ENCODE peak calls at places on chromosomes 13 and 19, in nine cellular contexts. One of them, this sample, is unnamed.

GRCh38 chr19:19487077-19488040 is 28.0 kb downstream of the TSSK6 start:
- DNase-seq in choroid plexus epithelial cell: no peak
- DNase-seq in cardiac fibroblast: no peak
- DNase-seq in cardiac muscle cell: no peak
- DNase-seq in dorsolateral prefrontal cortex: no peak
- DNase-seq in AG04449: no peak
- DNase-seq in AG10803: no peak
- DNase-seq in brain microvascular endothelial cell: no peak
- DNase-seq in CD8-positive, alpha-beta T cell: no peak
- DNase-seq in this sample: no peak

GRCh38 chr19:1685046-1685445 is 32.6 kb upstream of the TCF3 start:
- DNase-seq in choroid plexus epithelial cell: no peak
- DNase-seq in cardiac fibroblast: no peak
- DNase-seq in cardiac muscle cell: no peak
- DNase-seq in dorsolateral prefrontal cortex: no peak
- DNase-seq in AG04449: no peak
- DNase-seq in AG10803: no peak
- DNase-seq in brain microvascular endothelial cell: no peak
- DNase-seq in CD8-positive, alpha-beta T cell: no peak
- DNase-seq in this sample: no peak

GRCh38 chr19:54138777-54139256 is 1.3 kb downstream of the CNOT3 start:
- DNase-seq in choroid plexus epithelial cell: no peak
- DNase-seq in cardiac fibroblast: no peak
- DNase-seq in cardiac muscle cell: no peak
- DNase-seq in dorsolateral prefrontal cortex: no peak
- DNase-seq in AG04449: no peak
- DNase-seq in AG10803: no peak
- DNase-seq in brain microvascular endothelial cell: no peak
- DNase-seq in CD8-positive, alpha-beta T cell: no peak
- DNase-seq in this sample: no peak

GRCh38 chr19:7989071-7989575 is 16.3 kb downstream of the ELAVL1 start:
- DNase-seq in choroid plexus epithelial cell: peak; percentile 33
- DNase-seq in cardiac fibroblast: peak; percentile 19
- DNase-seq in cardiac muscle cell: no peak
- DNase-seq in dorsolateral prefrontal cortex: no peak
- DNase-seq in AG04449: no peak
- DNase-seq in AG10803: no peak
- DNase-seq in brain microvascular endothelial cell: no peak
- DNase-seq in CD8-positive, alpha-beta T cell: no peak
- DNase-seq in this sample: no peak

GRCh38 chr19:43504426-43505185 is at the start of gene PHLDB3:
- DNase-seq in choroid plexus epithelial cell: no peak
- DNase-seq in cardiac fibroblast: no peak
- DNase-seq in cardiac muscle cell: peak; percentile 48
- DNase-seq in dorsolateral prefrontal cortex: no peak
- DNase-seq in AG04449: no peak
- DNase-seq in AG10803: peak; percentile 12
- DNase-seq in brain microvascular endothelial cell: no peak
- DNase-seq in CD8-positive, alpha-beta T cell: no peak
- DNase-seq in this sample: no peak

GRCh38 chr13:50916701-50917184 is 7.2 kb downstream of the RNASEH2B start:
- DNase-seq in choroid plexus epithelial cell: peak; percentile 13
- DNase-seq in cardiac fibroblast: no peak
- DNase-seq in cardiac muscle cell: no peak
- DNase-seq in dorsolateral prefrontal cortex: no peak
- DNase-seq in AG04449: no peak
- DNase-seq in AG10803: no peak
- DNase-seq in brain microvascular endothelial cell: no peak
- DNase-seq in CD8-positive, alpha-beta T cell: no peak
- DNase-seq in this sample: no peak

GRCh38 chr13:46288570-46289259 is 77.0 kb downstream of the LRRC63 start:
- DNase-seq in choroid plexus epithelial cell: peak; percentile 76
- DNase-seq in cardiac fibroblast: peak; percentile 64
- DNase-seq in cardiac muscle cell: peak; percentile 69
- DNase-seq in dorsolateral prefrontal cortex: no peak
- DNase-seq in AG04449: no peak
- DNase-seq in AG10803: peak; percentile 52
- DNase-seq in brain microvascular endothelial cell: peak; percentile 36
- DNase-seq in CD8-positive, alpha-beta T cell: no peak
- DNase-seq in this sample: peak; percentile 67

GRCh38 chr19:16896098-16896912 is 7.5 kb downstream of the F2RL3 start:
- DNase-seq in choroid plexus epithelial cell: no peak
- DNase-seq in cardiac fibroblast: no peak
- DNase-seq in cardiac muscle cell: peak; percentile 57
- DNase-seq in dorsolateral prefrontal cortex: no peak
- DNase-seq in AG04449: no peak
- DNase-seq in AG10803: no peak
- DNase-seq in brain microvascular endothelial cell: no peak
- DNase-seq in CD8-positive, alpha-beta T cell: no peak
- DNase-seq in this sample: no peak

GRCh38 chr13:80012281-80012680 is 328.6 kb downstream of the SPRY2 start:
- DNase-seq in choroid plexus epithelial cell: no peak
- DNase-seq in cardiac fibroblast: peak; percentile 31
- DNase-seq in cardiac muscle cell: no peak
- DNase-seq in dorsolateral prefrontal cortex: no peak
- DNase-seq in AG04449: no peak
- DNase-seq in AG10803: no peak
- DNase-seq in brain microvascular endothelial cell: no peak
- DNase-seq in CD8-positive, alpha-beta T cell: no peak
- DNase-seq in this sample: peak; percentile 55

GRCh38 chr19:57850553-57851017 is 926 bp downstream of the ZNF587 start:
- DNase-seq in choroid plexus epithelial cell: peak; percentile 54
- DNase-seq in cardiac fibroblast: peak; percentile 56
- DNase-seq in cardiac muscle cell: no peak
- DNase-seq in dorsolateral prefrontal cortex: no peak
- DNase-seq in AG04449: no peak
- DNase-seq in AG10803: peak; percentile 6
- DNase-seq in brain microvascular endothelial cell: peak; percentile 23
- DNase-seq in CD8-positive, alpha-beta T cell: no peak
- DNase-seq in this sample: peak; percentile 67

GRCh38 chr19:3073931-3074595 is 11.8 kb upstream of the TLE5 start:
- DNase-seq in choroid plexus epithelial cell: peak; percentile 40
- DNase-seq in cardiac fibroblast: peak; percentile 49
- DNase-seq in cardiac muscle cell: no peak
- DNase-seq in dorsolateral prefrontal cortex: no peak
- DNase-seq in AG04449: no peak
- DNase-seq in AG10803: peak; percentile 29
- DNase-seq in brain microvascular endothelial cell: no peak
- DNase-seq in CD8-positive, alpha-beta T cell: no peak
- DNase-seq in this sample: peak; percentile 30

GRCh38 chr19:18089726-18090125 is 3.0 kb upstream of the IL12RB1 start:
- DNase-seq in choroid plexus epithelial cell: no peak
- DNase-seq in cardiac fibroblast: no peak
- DNase-seq in cardiac muscle cell: no peak
- DNase-seq in dorsolateral prefrontal cortex: peak; percentile 88
- DNase-seq in AG04449: no peak
- DNase-seq in AG10803: no peak
- DNase-seq in brain microvascular endothelial cell: no peak
- DNase-seq in CD8-positive, alpha-beta T cell: no peak
- DNase-seq in this sample: no peak

GRCh38 chr13:44903596-44903995 is 85.7 kb downstream of the NUFIP1 start:
- DNase-seq in choroid plexus epithelial cell: peak; percentile 92
- DNase-seq in cardiac fibroblast: peak; percentile 90
- DNase-seq in cardiac muscle cell: no peak
- DNase-seq in dorsolateral prefrontal cortex: no peak
- DNase-seq in AG04449: no peak
- DNase-seq in AG10803: peak; percentile 98
- DNase-seq in brain microvascular endothelial cell: peak; percentile 76
- DNase-seq in CD8-positive, alpha-beta T cell: no peak
- DNase-seq in this sample: peak; percentile 96

GRCh38 chr13:39818953-39819352 is 163.5 kb downstream of the COG6 start:
- DNase-seq in choroid plexus epithelial cell: peak; percentile 98
- DNase-seq in cardiac fibroblast: peak; percentile 81
- DNase-seq in cardiac muscle cell: no peak
- DNase-seq in dorsolateral prefrontal cortex: no peak
- DNase-seq in AG04449: no peak
- DNase-seq in AG10803: no peak
- DNase-seq in brain microvascular endothelial cell: peak; percentile 91
- DNase-seq in CD8-positive, alpha-beta T cell: no peak
- DNase-seq in this sample: peak; percentile 82

GRCh38 chr19:30003862-30004261 is 61.8 kb downstream of the URI1 start:
- DNase-seq in choroid plexus epithelial cell: peak; percentile 20
- DNase-seq in cardiac fibroblast: no peak
- DNase-seq in cardiac muscle cell: no peak
- DNase-seq in dorsolateral prefrontal cortex: no peak
- DNase-seq in AG04449: no peak
- DNase-seq in AG10803: no peak
- DNase-seq in brain microvascular endothelial cell: no peak
- DNase-seq in CD8-positive, alpha-beta T cell: no peak
- DNase-seq in this sample: no peak

GRCh38 chr19:30842926-30843325 is 470.7 kb downstream of the ZNF536 start:
- DNase-seq in choroid plexus epithelial cell: no peak
- DNase-seq in cardiac fibroblast: no peak
- DNase-seq in cardiac muscle cell: no peak
- DNase-seq in dorsolateral prefrontal cortex: no peak
- DNase-seq in AG04449: no peak
- DNase-seq in AG10803: no peak
- DNase-seq in brain microvascular endothelial cell: no peak
- DNase-seq in CD8-positive, alpha-beta T cell: no peak
- DNase-seq in this sample: no peak

GRCh38 chr13:66563076-66563475 is 667.1 kb downstream of the PCDH9 start:
- DNase-seq in choroid plexus epithelial cell: peak; percentile 20
- DNase-seq in cardiac fibroblast: no peak
- DNase-seq in cardiac muscle cell: no peak
- DNase-seq in dorsolateral prefrontal cortex: no peak
- DNase-seq in AG04449: no peak
- DNase-seq in AG10803: no peak
- DNase-seq in brain microvascular endothelial cell: no peak
- DNase-seq in CD8-positive, alpha-beta T cell: no peak
- DNase-seq in this sample: no peak

GRCh38 chr19:31500540-31500830 is 151.2 kb upstream of the TSHZ3 start:
- DNase-seq in choroid plexus epithelial cell: no peak
- DNase-seq in cardiac fibroblast: no peak
- DNase-seq in cardiac muscle cell: no peak
- DNase-seq in dorsolateral prefrontal cortex: no peak
- DNase-seq in AG04449: no peak
- DNase-seq in AG10803: no peak
- DNase-seq in brain microvascular endothelial cell: no peak
- DNase-seq in CD8-positive, alpha-beta T cell: no peak
- DNase-seq in this sample: no peak

GRCh38 chr19:46963093-46963734 is 56.4 kb upstream of the NPAS1 start:
- DNase-seq in choroid plexus epithelial cell: peak; percentile 87
- DNase-seq in cardiac fibroblast: peak; percentile 96
- DNase-seq in cardiac muscle cell: no peak
- DNase-seq in dorsolateral prefrontal cortex: no peak
- DNase-seq in AG04449: peak; percentile 94
- DNase-seq in AG10803: peak; percentile 99
- DNase-seq in brain microvascular endothelial cell: peak; percentile 96
- DNase-seq in CD8-positive, alpha-beta T cell: no peak
- DNase-seq in this sample: peak; percentile 97

DNA sequence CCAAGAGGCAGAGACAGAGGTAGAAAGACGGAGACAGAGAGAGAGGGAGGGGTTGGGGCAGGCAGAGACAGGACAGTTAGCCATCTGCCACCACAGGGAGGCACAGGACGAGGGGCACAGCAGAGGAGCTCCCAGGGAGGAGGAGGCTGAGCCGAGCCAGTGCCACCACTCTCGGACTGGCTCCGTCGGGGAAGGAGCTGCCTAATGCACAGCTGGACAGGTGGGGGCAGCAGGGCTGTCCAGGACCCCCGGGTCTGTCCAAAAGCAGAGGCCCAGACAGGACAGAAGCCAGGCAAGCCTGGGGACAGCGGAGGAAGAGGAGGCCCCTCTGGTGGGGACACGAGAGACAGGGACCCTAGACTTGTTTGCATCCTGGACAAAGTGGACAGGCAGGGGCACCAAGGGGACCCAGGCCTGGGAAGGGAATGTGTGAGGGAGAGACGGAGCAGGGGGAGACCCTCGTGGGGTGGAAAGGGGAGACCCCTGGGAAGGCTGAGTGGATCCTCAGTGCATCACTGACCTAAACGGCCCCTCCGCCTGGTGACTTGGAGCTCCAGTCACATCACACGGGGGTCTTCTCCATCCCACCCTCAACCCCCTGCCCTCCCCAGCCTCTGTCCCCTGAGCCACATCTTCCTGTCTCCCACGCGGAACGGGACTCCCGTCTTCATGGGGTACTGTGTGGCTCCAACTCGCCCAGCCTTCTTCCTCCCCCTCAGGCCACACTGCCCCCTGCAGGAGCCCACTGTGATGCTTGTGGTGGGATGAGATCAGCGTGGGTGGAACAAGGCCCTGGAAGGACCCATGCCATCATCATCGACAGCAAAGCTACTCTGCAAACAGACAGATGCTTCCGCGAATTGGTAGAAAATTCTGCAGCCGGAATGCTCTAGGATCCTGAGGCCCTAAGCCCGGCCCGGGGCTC is 889 bp downstream of the F10 start:
- DNase-seq in choroid plexus epithelial cell: no peak
- DNase-seq in cardiac fibroblast: no peak
- DNase-seq in cardiac muscle cell: no peak
- DNase-seq in dorsolateral prefrontal cortex: no peak
- DNase-seq in AG04449: no peak
- DNase-seq in AG10803: no peak
- DNase-seq in brain microvascular endothelial cell: no peak
- DNase-seq in CD8-positive, alpha-beta T cell: no peak
- DNase-seq in this sample: no peak
- TF ChIP-seq CTCF in choroid plexus epithelial cell: peak; percentile 45
- TF ChIP-seq CTCF in cardiac fibroblast: peak; percentile 21
- TF ChIP-seq CTCF in cardiac muscle cell: no peak
- TF ChIP-seq CTCF in dorsolateral prefrontal cortex: no peak
- TF ChIP-seq CTCF in AG04449: peak; percentile 22
- TF ChIP-seq CTCF in AG10803: peak; percentile 35
- TF ChIP-seq CTCF in brain microvascular endothelial cell: peak; percentile 46
- TF ChIP-seq CTCF in CD8-positive, alpha-beta T cell: no peak
- TF ChIP-seq CTCF in this sample: peak; percentile 33

GRCh38 chr13:23428183-23428528 is 5.3 kb downstream of the SACS start:
- DNase-seq in choroid plexus epithelial cell: peak; percentile 30
- DNase-seq in cardiac fibroblast: peak; percentile 38
- DNase-seq in cardiac muscle cell: no peak
- DNase-seq in dorsolateral prefrontal cortex: no peak
- DNase-seq in AG04449: no peak
- DNase-seq in AG10803: no peak
- DNase-seq in brain microvascular endothelial cell: peak; percentile 76
- DNase-seq in CD8-positive, alpha-beta T cell: no peak
- DNase-seq in this sample: peak; percentile 63
- H3K4me3 ChIP-seq in choroid plexus epithelial cell: no peak overlapping the region
- H3K4me3 ChIP-seq in cardiac fibroblast: no peak overlapping the region
- H3K4me3 ChIP-seq in cardiac muscle cell: no peak overlapping the region
- H3K4me3 ChIP-seq in dorsolateral prefrontal cortex: no peak overlapping the region
- H3K4me3 ChIP-seq in AG04449: peak overlapping the region; percentile 39
- H3K4me3 ChIP-seq in AG10803: no peak overlapping the region
- H3K4me3 ChIP-seq in brain microvascular endothelial cell: no peak overlapping the region
- H3K4me3 ChIP-seq in CD8-positive, alpha-beta T cell: no peak overlapping the region
- H3K4me3 ChIP-seq in this sample: no peak overlapping the region

GRCh38 chr13:84912720-84913119 is 886.5 kb downstream of the SLITRK6 start:
- DNase-seq in choroid plexus epithelial cell: no peak
- DNase-seq in cardiac fibroblast: no peak
- DNase-seq in cardiac muscle cell: no peak
- DNase-seq in dorsolateral prefrontal cortex: no peak
- DNase-seq in AG04449: no peak
- DNase-seq in AG10803: no peak
- DNase-seq in brain microvascular endothelial cell: no peak
- DNase-seq in CD8-positive, alpha-beta T cell: no peak
- DNase-seq in this sample: no peak

GRCh38 chr13:84917252-84917878 is 881.9 kb downstream of the SLITRK6 start:
- DNase-seq in choroid plexus epithelial cell: peak; percentile 41
- DNase-seq in cardiac fibroblast: peak; percentile 17
- DNase-seq in cardiac muscle cell: peak; percentile 10
- DNase-seq in dorsolateral prefrontal cortex: no peak
- DNase-seq in AG04449: no peak
- DNase-seq in AG10803: peak; percentile 6
- DNase-seq in brain microvascular endothelial cell: no peak
- DNase-seq in CD8-positive, alpha-beta T cell: no peak
- DNase-seq in this sample: peak; percentile 22
- TF ChIP-seq CTCF in choroid plexus epithelial cell: peak; percentile 48
- TF ChIP-seq CTCF in cardiac fibroblast: no peak
- TF ChIP-seq CTCF in cardiac muscle cell: peak; percentile 31
- TF ChIP-seq CTCF in dorsolateral prefrontal cortex: peak; percentile 71
- TF ChIP-seq CTCF in AG04449: peak; percentile 3
- TF ChIP-seq CTCF in AG10803: peak; percentile 29
- TF ChIP-seq CTCF in brain microvascular endothelial cell: no peak
- TF ChIP-seq CTCF in CD8-positive, alpha-beta T cell: no peak
- TF ChIP-seq CTCF in this sample: peak; percentile 18

GRCh38 chr19:42048992-42049391 is 21.0 kb downstream of the GRIK5 start:
- DNase-seq in choroid plexus epithelial cell: no peak
- DNase-seq in cardiac fibroblast: no peak
- DNase-seq in cardiac muscle cell: no peak
- DNase-seq in dorsolateral prefrontal cortex: no peak
- DNase-seq in AG04449: no peak
- DNase-seq in AG10803: no peak
- DNase-seq in brain microvascular endothelial cell: no peak
- DNase-seq in CD8-positive, alpha-beta T cell: no peak
- DNase-seq in this sample: no peak
- H3K4me3 ChIP-seq in choroid plexus epithelial cell: no peak overlapping the region
- H3K4me3 ChIP-seq in cardiac fibroblast: no peak overlapping the region
- H3K4me3 ChIP-seq in cardiac muscle cell: no peak overlapping the region
- H3K4me3 ChIP-seq in dorsolateral prefrontal cortex: no peak overlapping the region
- H3K4me3 ChIP-seq in AG04449: no peak overlapping the region
- H3K4me3 ChIP-seq in AG10803: no peak overlapping the region
- H3K4me3 ChIP-seq in brain microvascular endothelial cell: no peak overlapping the region
- H3K4me3 ChIP-seq in CD8-positive, alpha-beta T cell: peak overlapping the region; percentile 8
- H3K4me3 ChIP-seq in this sample: no peak overlapping the region

This sample was measured in fibroblast of mammary gland.